ENCODE peak calls at places on chromosomes 3 and 15, in eight cellular contexts. One of them, this sample, is unnamed.
A peak's percentile ranks its signal among the peaks of the same experiment; 100 is the strongest.

GRCh38 chr3:31903686-31904431 is 77.2 kb downstream of the OSBPL10 start:
- DNase-seq in GM23338: no peak
- DNase-seq in fibroblast of lung: no peak
- DNase-seq in B cell: peak; percentile 51
- DNase-seq in stomach: no peak
- DNase-seq in heart left ventricle: no peak
- DNase-seq in psoas muscle: no peak
- DNase-seq in progenitor cell of endocrine pancreas: no peak
- DNase-seq in this sample: no peak

GRCh38 chr15:81303241-81304225 is 20.4 kb downstream of the STARD5 start:
- DNase-seq in GM23338: peak; percentile 63
- DNase-seq in stomach: no peak
- DNase-seq in B cell: no peak
- DNase-seq in heart left ventricle: no peak
- DNase-seq in psoas muscle: no peak
- DNase-seq in fibroblast of lung: peak; percentile 40
- DNase-seq in progenitor cell of endocrine pancreas: no peak
- DNase-seq in this sample: no peak

GRCh38 chr3:23440416-23441294 is 237.5 kb downstream of the UBE2E2 start:
- DNase-seq in fibroblast of lung: no peak
- DNase-seq in heart left ventricle: no peak
- DNase-seq in B cell: no peak
- DNase-seq in psoas muscle: no peak
- DNase-seq in stomach: no peak
- DNase-seq in GM23338: no peak
- DNase-seq in progenitor cell of endocrine pancreas: no peak
- DNase-seq in this sample: no peak

GRCh38 chr3:147574622-147575021 is 165.5 kb downstream of the ZIC1 start:
- DNase-seq in psoas muscle: no peak
- DNase-seq in stomach: no peak
- DNase-seq in GM23338: no peak
- DNase-seq in B cell: no peak
- DNase-seq in progenitor cell of endocrine pancreas: no peak
- DNase-seq in heart left ventricle: no peak
- DNase-seq in fibroblast of lung: no peak
- DNase-seq in this sample: no peak

GRCh38 chr3:52237659-52238172 is 1.2 kb downstream of the TWF2 start:
- DNase-seq in GM23338: peak; percentile 72
- DNase-seq in fibroblast of lung: peak; percentile 91
- DNase-seq in stomach: peak; percentile 83
- DNase-seq in B cell: no peak
- DNase-seq in heart left ventricle: peak; percentile 78
- DNase-seq in psoas muscle: peak; percentile 97
- DNase-seq in progenitor cell of endocrine pancreas: no peak
- DNase-seq in this sample: peak; percentile 75

GRCh38 chr15:51079226-51079625 is 15.5 kb downstream of the TNFAIP8L3 start:
- DNase-seq in B cell: no peak
- DNase-seq in progenitor cell of endocrine pancreas: no peak
- DNase-seq in stomach: no peak
- DNase-seq in fibroblast of lung: no peak
- DNase-seq in heart left ventricle: no peak
- DNase-seq in psoas muscle: no peak
- DNase-seq in GM23338: no peak
- DNase-seq in this sample: no peak

GRCh38 chr3:85576091-85576690 is 617.4 kb downstream of the CADM2 start:
- DNase-seq in progenitor cell of endocrine pancreas: peak; percentile 46
- DNase-seq in GM23338: peak; percentile 84
- DNase-seq in heart left ventricle: peak; percentile 43
- DNase-seq in B cell: peak; percentile 43
- DNase-seq in stomach: peak; percentile 70
- DNase-seq in fibroblast of lung: peak; percentile 42
- DNase-seq in psoas muscle: peak; percentile 54
- DNase-seq in this sample: peak; percentile 59

GRCh38 chr15:91289324-91289723 is 189.3 kb downstream of the SV2B start:
- DNase-seq in stomach: no peak
- DNase-seq in GM23338: peak; percentile 38
- DNase-seq in fibroblast of lung: no peak
- DNase-seq in psoas muscle: no peak
- DNase-seq in progenitor cell of endocrine pancreas: no peak
- DNase-seq in heart left ventricle: no peak
- DNase-seq in B cell: no peak
- DNase-seq in this sample: peak; percentile 22

GRCh38 chr3:13299531-13300155 is 120.5 kb downstream of the NUP210 start:
- DNase-seq in progenitor cell of endocrine pancreas: no peak
- DNase-seq in GM23338: no peak
- DNase-seq in heart left ventricle: no peak
- DNase-seq in B cell: no peak
- DNase-seq in psoas muscle: peak; percentile 6
- DNase-seq in stomach: no peak
- DNase-seq in fibroblast of lung: no peak
- DNase-seq in this sample: no peak

GRCh38 chr3:58651268-58651667 is 15.3 kb downstream of the FAM3D start:
- DNase-seq in progenitor cell of endocrine pancreas: no peak
- DNase-seq in GM23338: no peak
- DNase-seq in stomach: no peak
- DNase-seq in psoas muscle: no peak
- DNase-seq in fibroblast of lung: no peak
- DNase-seq in B cell: no peak
- DNase-seq in heart left ventricle: no peak
- DNase-seq in this sample: no peak

GRCh38 chr15:86595741-86596140 is 516.1 kb downstream of the AGBL1 start:
- DNase-seq in GM23338: no peak
- DNase-seq in heart left ventricle: no peak
- DNase-seq in psoas muscle: no peak
- DNase-seq in progenitor cell of endocrine pancreas: no peak
- DNase-seq in B cell: no peak
- DNase-seq in stomach: no peak
- DNase-seq in fibroblast of lung: peak; percentile 68
- DNase-seq in this sample: no peak

DNA sequence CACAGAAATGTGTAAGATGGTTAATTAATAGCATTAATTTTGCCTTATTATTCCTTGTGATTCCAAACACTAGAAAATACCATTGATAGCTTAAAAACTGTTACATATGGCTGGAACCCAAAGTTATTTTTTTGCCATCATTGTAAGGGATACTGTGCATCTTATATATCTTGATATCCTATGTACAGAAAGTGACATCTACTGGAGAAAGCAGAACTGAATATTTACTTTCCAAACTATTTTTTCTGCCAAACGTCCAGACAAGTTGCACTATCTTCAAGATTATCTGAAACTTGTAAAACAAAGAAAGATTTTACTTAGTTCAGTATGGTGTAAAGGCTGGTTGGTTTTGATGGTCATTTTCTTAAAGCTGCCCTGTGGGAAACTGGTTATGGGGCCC is 33.3 kb upstream of the MEIS2 start:
- DNase-seq in B cell: no peak
- DNase-seq in progenitor cell of endocrine pancreas: no peak
- DNase-seq in psoas muscle: no peak
- DNase-seq in stomach: no peak
- DNase-seq in heart left ventricle: no peak
- DNase-seq in fibroblast of lung: peak; percentile 41
- DNase-seq in GM23338: no peak
- DNase-seq in this sample: no peak
- TF ChIP-seq CTCF in B cell: no peak
- TF ChIP-seq CTCF in progenitor cell of endocrine pancreas: no peak
- TF ChIP-seq CTCF in psoas muscle: no peak
- TF ChIP-seq CTCF in stomach: peak; percentile 18
- TF ChIP-seq CTCF in heart left ventricle: no peak
- TF ChIP-seq CTCF in fibroblast of lung: no peak
- TF ChIP-seq CTCF in GM23338: no peak
- TF ChIP-seq CTCF in this sample: no peak

GRCh38 chr3:26369133-26369532 is 253.4 kb upstream of the LRRC3B start:
- DNase-seq in GM23338: peak; percentile 49
- DNase-seq in fibroblast of lung: no peak
- DNase-seq in stomach: no peak
- DNase-seq in psoas muscle: no peak
- DNase-seq in B cell: no peak
- DNase-seq in progenitor cell of endocrine pancreas: no peak
- DNase-seq in heart left ventricle: no peak
- DNase-seq in this sample: no peak
- TF ChIP-seq CTCF in GM23338: peak; percentile 59
- TF ChIP-seq CTCF in fibroblast of lung: no peak
- TF ChIP-seq CTCF in stomach: no peak
- TF ChIP-seq CTCF in psoas muscle: no peak
- TF ChIP-seq CTCF in B cell: no peak
- TF ChIP-seq CTCF in progenitor cell of endocrine pancreas: no peak
- TF ChIP-seq CTCF in heart left ventricle: no peak
- TF ChIP-seq CTCF in this sample: no peak

GRCh38 chr3:34106879-34107278 is 308.4 kb downstream of the PDCD6IP start:
- DNase-seq in psoas muscle: no peak
- DNase-seq in progenitor cell of endocrine pancreas: peak; percentile 44
- DNase-seq in GM23338: peak; percentile 80
- DNase-seq in heart left ventricle: no peak
- DNase-seq in fibroblast of lung: no peak
- DNase-seq in stomach: peak; percentile 43
- DNase-seq in B cell: no peak
- DNase-seq in this sample: peak; percentile 55
- TF ChIP-seq CTCF in psoas muscle: no peak
- TF ChIP-seq CTCF in progenitor cell of endocrine pancreas: peak; percentile 76
- TF ChIP-seq CTCF in GM23338: peak; percentile 79
- TF ChIP-seq CTCF in heart left ventricle: no peak
- TF ChIP-seq CTCF in fibroblast of lung: no peak
- TF ChIP-seq CTCF in stomach: peak; percentile 44
- TF ChIP-seq CTCF in B cell: peak; percentile 65
- TF ChIP-seq CTCF in this sample: no peak

DNA sequence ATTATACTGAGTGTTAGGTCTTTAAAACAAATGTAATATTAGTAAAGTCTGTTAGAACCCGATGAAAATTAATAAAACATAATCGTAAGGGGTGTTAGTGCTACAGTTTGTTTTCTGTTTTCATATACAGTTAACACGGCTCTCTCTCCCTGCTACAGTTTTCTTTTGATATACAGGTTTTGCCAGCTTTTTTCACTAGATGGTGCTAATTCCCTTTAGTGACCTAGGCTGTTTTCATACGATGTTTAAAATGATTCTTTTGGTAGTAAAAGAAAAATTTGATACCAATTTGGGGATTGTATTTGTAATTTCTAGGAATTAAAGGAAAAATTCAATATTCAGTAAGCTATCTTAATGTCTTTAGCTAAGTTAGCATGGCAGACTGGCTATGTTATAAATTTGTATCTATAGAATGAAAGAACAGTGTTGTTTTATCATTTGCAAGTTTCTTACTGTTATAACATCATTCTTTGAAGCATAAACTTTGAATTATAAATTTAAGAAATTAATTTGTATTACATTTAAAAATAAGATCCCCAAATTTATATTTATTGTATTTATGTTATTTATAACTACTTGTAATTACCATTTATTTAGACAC is 11.5 kb downstream of the APH1B start:
- DNase-seq in psoas muscle: no peak
- DNase-seq in GM23338: peak; percentile 72
- DNase-seq in B cell: no peak
- DNase-seq in progenitor cell of endocrine pancreas: no peak
- DNase-seq in fibroblast of lung: peak; percentile 35
- DNase-seq in stomach: no peak
- DNase-seq in heart left ventricle: no peak
- DNase-seq in this sample: peak; percentile 30
- TF ChIP-seq CTCF in psoas muscle: peak; percentile 71
- TF ChIP-seq CTCF in GM23338: peak; percentile 87
- TF ChIP-seq CTCF in B cell: peak; percentile 82
- TF ChIP-seq CTCF in progenitor cell of endocrine pancreas: peak; percentile 72
- TF ChIP-seq CTCF in fibroblast of lung: peak; percentile 46
- TF ChIP-seq CTCF in stomach: peak; percentile 63
- TF ChIP-seq CTCF in heart left ventricle: peak; percentile 64
- TF ChIP-seq CTCF in this sample: peak; percentile 55